ENCODE peak calls at places on chromosomes 2 and 18, in five cellular contexts. K, Z, P, N and X are unnamed samples.

GRCh38 chr2:42102606-42103450 is 55.0 kb downstream of the PKDCC start:
- DNase-seq in Z (no peak), P (no peak), N (peak; percentile 98), K (no peak), X (no peak)

GRCh38 chr2:7448578-7449264 is 531.5 kb downstream of the RNF144A start:
- DNase-seq in P (no peak), N (no peak), K (no peak), Z (no peak), X (no peak)

GRCh38 chr18:62781893-62782292 is 66.6 kb downstream of the PHLPP1 start:
- DNase-seq in N (no peak), K (no peak), P (no peak), Z (no peak), X (no peak)

GRCh38 chr2:70942900-70943871 is 7.5 kb downstream of the ATP6V1B1 start:
- DNase-seq in N (peak; percentile 27), K (no peak), Z (no peak), P (no peak), X (no peak)

GRCh38 chr2:212958133-212958532 is 193.3 kb downstream of the IKZF2 start:
- DNase-seq in K (no peak), P (no peak), Z (no peak), N (no peak), X (no peak)

GRCh38 chr2:162994718-162995117 is 156.2 kb upstream of the KCNH7 start:
- DNase-seq in N (no peak), Z (no peak), K (no peak), P (no peak), X (no peak)

GRCh38 chr2:197863744-197864143 is 59.4 kb downstream of the PLCL1 start:
- DNase-seq in Z (no peak), N (no peak), P (no peak), K (no peak), X (no peak)

GRCh38 chr2:63614983-63615945 is 26.5 kb downstream of the MDH1 start:
- DNase-seq in N (peak; percentile 84), Z (no peak), P (peak; percentile 23), K (no peak), X (no peak)

GRCh38 chr18:10685484-10685883 is 159.7 kb downstream of the NAPG start:
- DNase-seq in P (no peak), Z (no peak), K (no peak), N (no peak), X (no peak)

GRCh38 chr18:12401881-12402280 is 5.8 kb upstream of the PRELID3A start:
- DNase-seq in K (no peak), N (no peak), P (no peak), Z (no peak), X (no peak)

GRCh38 chr2:80547344-80547743 is 242.8 kb upstream of the LRRTM1 start:
- DNase-seq in K (no peak), P (no peak), Z (no peak), N (no peak), X (no peak)

GRCh38 chr18:6256521-6256920 is 158.2 kb downstream of the L3MBTL4 start:
- DNase-seq in K (no peak), P (no peak), Z (no peak), N (no peak), X (no peak)

DNA sequence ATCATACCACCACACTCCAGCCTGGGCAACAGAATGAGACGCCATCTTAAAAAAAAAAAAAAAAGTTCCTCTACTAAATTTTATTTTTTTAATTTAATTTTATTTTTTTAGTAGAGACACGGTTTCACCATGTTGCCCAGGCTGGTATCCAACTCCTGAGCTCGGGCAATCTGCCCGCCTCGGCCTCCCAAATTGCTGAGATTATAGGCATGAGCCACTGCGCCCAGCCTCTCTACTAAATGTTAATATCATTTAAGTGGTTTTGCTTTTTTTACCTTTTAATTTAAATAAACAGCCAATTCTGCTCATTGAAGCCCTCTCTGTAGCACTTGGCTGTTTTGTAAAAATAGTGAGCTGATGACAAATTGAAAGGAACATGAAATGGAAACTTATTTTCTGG is 9.2 kb downstream of the RAB17 start:
- DNase-seq in Z (no peak), K (no peak), P (no peak), N (no peak), X (no peak)
- H3K4me2 ChIP-seq in Z (no peak overlapping the region), K (no peak overlapping the region), P (no peak overlapping the region), N (no peak overlapping the region), X (no peak overlapping the region)

GRCh38 chr2:222919841-222920609 is 59.2 kb downstream of the ACSL3 start:
- DNase-seq in P (no peak), N (no peak), Z (no peak), K (no peak), X (no peak)
- H3K4me2 ChIP-seq in P (peak overlapping the region; percentile 24), N (no peak overlapping the region), Z (no peak overlapping the region), K (peak overlapping the region; percentile 32), X (no peak overlapping the region)

GRCh38 chr2:100067796-100068195 is 74.6 kb downstream of the AFF3 start:
- DNase-seq in N (no peak), Z (no peak), K (no peak), P (no peak), X (no peak)

GRCh38 chr2:100070078-100070477 is 72.3 kb downstream of the AFF3 start:
- DNase-seq in K (no peak), N (no peak), Z (no peak), P (no peak), X (no peak)

GRCh38 chr2:100066856-100067255 is 75.5 kb downstream of the AFF3 start:
- DNase-seq in Z (no peak), N (no peak), K (no peak), P (no peak), X (no peak)

GRCh38 chr2:100066246-100066645 is 76.1 kb downstream of the AFF3 start:
- DNase-seq in N (no peak), P (no peak), K (no peak), Z (no peak), X (no peak)

GRCh38 chr2:100068395-100068794 is 74.0 kb downstream of the AFF3 start:
- DNase-seq in K (no peak), P (no peak), N (no peak), Z (no peak), X (no peak)
- H3K4me2 ChIP-seq in K (no peak overlapping the region), P (no peak overlapping the region), N (no peak overlapping the region), Z (no peak overlapping the region), X (no peak overlapping the region)

DNA sequence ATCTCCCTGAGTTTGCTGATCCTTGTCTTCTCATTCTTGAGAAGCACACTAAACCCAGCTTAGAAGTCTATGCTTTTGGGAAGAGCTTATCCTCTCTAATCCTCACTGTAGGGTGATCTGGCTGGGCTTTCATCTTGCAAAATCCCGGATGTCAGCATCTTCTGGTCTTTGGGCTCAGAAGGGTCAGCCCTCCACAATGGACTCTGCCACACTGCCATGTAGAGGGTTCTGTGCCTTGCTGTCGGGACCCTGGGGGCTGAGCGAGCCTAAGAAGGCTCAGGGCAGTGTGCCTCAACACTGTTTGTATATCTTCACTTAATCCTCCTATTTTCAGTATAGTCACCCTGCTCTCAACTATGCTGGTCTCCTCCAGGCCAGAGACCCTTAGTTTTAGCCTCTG is 102.3 kb downstream of the TGIF1 start:
- DNase-seq in Z (no peak), P (no peak), K (no peak), N (no peak), X (no peak)
- H3K4me2 ChIP-seq in Z (no peak overlapping the region), P (no peak overlapping the region), K (no peak overlapping the region), N (no peak overlapping the region), X (no peak overlapping the region)

GRCh38 chr2:98556634-98557033 is 51.7 kb downstream of the COA5 start:
- DNase-seq in Z (no peak), P (no peak), N (no peak), K (no peak), X (peak; percentile 36)

GRCh38 chr2:98559581-98559980 is 48.7 kb downstream of the COA5 start:
- DNase-seq in K (no peak), Z (no peak), N (no peak), P (no peak), X (no peak)

GRCh38 chr2:98561018-98561417 is 47.3 kb downstream of the COA5 start:
- DNase-seq in K (no peak), N (no peak), P (no peak), Z (no peak), X (no peak)

GRCh38 chr2:98560256-98560771 is 48.0 kb downstream of the COA5 start:
- DNase-seq in N (no peak), Z (no peak), K (no peak), P (no peak), X (no peak)

DNA sequence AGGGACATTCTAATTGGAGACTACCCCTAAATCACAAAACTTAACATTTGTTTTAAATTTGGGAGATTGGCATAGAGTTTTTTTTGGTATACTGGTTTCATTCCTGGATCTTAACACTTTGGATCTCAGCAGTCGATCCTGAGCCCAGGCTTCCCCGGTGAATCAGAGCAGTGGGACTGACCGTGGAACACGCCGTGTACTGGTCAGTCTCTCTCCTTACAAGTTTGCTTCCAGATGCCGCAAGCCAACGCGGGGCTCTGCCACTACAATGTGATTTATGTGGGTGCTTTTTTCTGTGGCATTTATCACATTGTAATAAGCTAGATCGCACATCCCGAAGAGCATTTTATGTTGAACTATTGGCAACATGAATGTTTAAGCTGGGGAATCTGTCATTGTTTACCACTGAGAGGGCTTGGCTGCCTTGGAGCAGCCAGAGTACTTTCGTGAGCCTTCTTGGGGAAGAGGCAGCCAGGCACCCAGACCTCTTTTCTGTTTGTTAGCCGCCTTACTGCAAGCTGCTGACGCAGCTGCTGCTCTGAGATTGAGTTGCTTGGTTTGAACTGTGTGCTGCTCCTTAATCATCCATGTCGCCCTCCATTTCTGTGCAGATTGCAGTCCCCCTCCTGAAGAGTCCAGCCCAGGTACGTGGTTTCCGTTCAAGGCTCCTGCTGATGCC is 49.3 kb downstream of the COA5 start:
- DNase-seq in P (no peak), K (no peak), N (no peak), Z (no peak), X (no peak)
- H3K4me2 ChIP-seq in P (no peak overlapping the region), K (no peak overlapping the region), N (no peak overlapping the region), Z (no peak overlapping the region), X (no peak overlapping the region)

GRCh38 chr2:189233527-189233926 is 54.0 kb upstream of the COL5A2 start:
- DNase-seq in N (no peak), K (no peak), Z (no peak), P (no peak), X (no peak)

GRCh38 chr2:189236066-189236465 is 56.5 kb upstream of the COL5A2 start:
- DNase-seq in K (no peak), N (no peak), Z (no peak), P (no peak), X (no peak)

GRCh38 chr2:189231719-189232323 is 52.3 kb upstream of the COL5A2 start:
- DNase-seq in Z (no peak), K (no peak), N (no peak), P (no peak), X (no peak)

GRCh38 chr2:189234991-189235390 is 55.4 kb upstream of the COL5A2 start:
- DNase-seq in K (no peak), N (no peak), Z (no peak), P (no peak), X (no peak)

DNA sequence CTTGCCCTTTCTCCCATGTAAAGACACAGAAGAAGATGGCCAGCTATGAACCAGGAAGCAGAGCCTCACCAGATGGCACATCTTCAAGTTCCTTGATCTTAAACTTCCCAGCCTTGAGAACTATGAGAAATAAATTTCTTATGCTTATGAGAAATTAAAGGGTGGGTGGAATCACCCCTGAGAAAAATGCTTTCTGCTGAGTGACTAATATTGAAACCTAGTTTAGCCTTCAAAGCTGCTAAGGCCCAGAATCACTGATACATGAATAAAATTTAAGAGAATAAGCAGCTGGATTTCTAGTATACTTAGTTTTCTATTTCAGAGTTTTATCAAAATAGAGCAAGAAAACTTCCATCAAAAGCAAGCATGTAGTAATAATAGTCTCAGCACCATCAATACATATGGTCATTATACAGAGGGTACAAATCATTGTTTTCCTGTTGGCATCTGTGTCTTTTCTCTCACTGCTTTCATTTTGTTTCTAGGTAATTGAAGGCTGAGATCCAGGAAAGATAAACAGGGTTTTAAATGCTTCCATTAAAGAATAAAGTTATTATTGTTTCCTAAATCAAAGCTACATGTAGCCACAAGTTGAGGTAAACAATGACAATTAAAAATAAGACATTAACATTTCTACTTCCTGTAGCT is 53.3 kb upstream of the COL5A2 start:
- DNase-seq in Z (no peak), N (no peak), P (no peak), K (no peak), X (no peak)
- H3K4me2 ChIP-seq in Z (no peak overlapping the region), N (no peak overlapping the region), P (no peak overlapping the region), K (peak overlapping the region; percentile 42), X (no peak overlapping the region)